ENCODE peak calls at places on chromosomes 13 and 19, in eight cellular contexts. One of them, this sample, is unnamed.

GRCh38 chr19:16074488-16075365 is 1.6 kb upstream of the TPM4 start:
- DNase-seq in BJ: no peak
- DNase-seq in lung: no peak
- DNase-seq in ovary: no peak
- DNase-seq in AG04450: no peak
- DNase-seq in hepatocyte: no peak
- DNase-seq in MM.1S: no peak
- DNase-seq in fibroblast of lung: no peak
- DNase-seq in this sample: no peak

GRCh38 chr19:31356587-31357314 is 7.5 kb upstream of the TSHZ3 start:
- DNase-seq in BJ: no peak
- DNase-seq in lung: no peak
- DNase-seq in ovary: no peak
- DNase-seq in AG04450: no peak
- DNase-seq in hepatocyte: no peak
- DNase-seq in MM.1S: no peak
- DNase-seq in fibroblast of lung: no peak
- DNase-seq in this sample: no peak

GRCh38 chr13:45206340-45206739 is 5.5 kb upstream of the KCTD4 start:
- DNase-seq in BJ: peak; percentile 87
- DNase-seq in lung: no peak
- DNase-seq in ovary: no peak
- DNase-seq in AG04450: peak; percentile 74
- DNase-seq in hepatocyte: peak; percentile 45
- DNase-seq in MM.1S: no peak
- DNase-seq in fibroblast of lung: peak; percentile 79
- DNase-seq in this sample: peak; percentile 69

GRCh38 chr13:92500192-92500591 is 726.4 kb upstream of the GPC6 start:
- DNase-seq in BJ: no peak
- DNase-seq in lung: no peak
- DNase-seq in ovary: no peak
- DNase-seq in AG04450: no peak
- DNase-seq in hepatocyte: peak; percentile 16
- DNase-seq in MM.1S: no peak
- DNase-seq in fibroblast of lung: no peak
- DNase-seq in this sample: no peak

GRCh38 chr19:37966211-37967072 is 59.4 kb downstream of the SIPA1L3 start:
- DNase-seq in BJ: no peak
- DNase-seq in lung: no peak
- DNase-seq in ovary: no peak
- DNase-seq in AG04450: no peak
- DNase-seq in hepatocyte: no peak
- DNase-seq in MM.1S: no peak
- DNase-seq in fibroblast of lung: no peak
- DNase-seq in this sample: no peak

GRCh38 chr19:51691122-51692064 is 1.7 kb upstream of the SPACA6 start:
- DNase-seq in BJ: no peak
- DNase-seq in lung: no peak
- DNase-seq in ovary: no peak
- DNase-seq in AG04450: no peak
- DNase-seq in hepatocyte: peak; percentile 35
- DNase-seq in MM.1S: no peak
- DNase-seq in fibroblast of lung: peak; percentile 75
- DNase-seq in this sample: no peak

GRCh38 chr13:44758595-44759221 is 182.6 kb upstream of the TSC22D1 start:
- DNase-seq in BJ: peak; percentile 47
- DNase-seq in lung: no peak
- DNase-seq in ovary: no peak
- DNase-seq in AG04450: peak; percentile 87
- DNase-seq in hepatocyte: peak; percentile 58
- DNase-seq in MM.1S: no peak
- DNase-seq in fibroblast of lung: peak; percentile 84
- DNase-seq in this sample: no peak

GRCh38 chr19:46718157-46718933 is 1.4 kb upstream of the PRKD2 start:
- DNase-seq in BJ: no peak
- DNase-seq in lung: no peak
- DNase-seq in ovary: no peak
- DNase-seq in AG04450: no peak
- DNase-seq in hepatocyte: peak; percentile 50
- DNase-seq in MM.1S: peak; percentile 87
- DNase-seq in fibroblast of lung: no peak
- DNase-seq in this sample: peak; percentile 81

DNA sequence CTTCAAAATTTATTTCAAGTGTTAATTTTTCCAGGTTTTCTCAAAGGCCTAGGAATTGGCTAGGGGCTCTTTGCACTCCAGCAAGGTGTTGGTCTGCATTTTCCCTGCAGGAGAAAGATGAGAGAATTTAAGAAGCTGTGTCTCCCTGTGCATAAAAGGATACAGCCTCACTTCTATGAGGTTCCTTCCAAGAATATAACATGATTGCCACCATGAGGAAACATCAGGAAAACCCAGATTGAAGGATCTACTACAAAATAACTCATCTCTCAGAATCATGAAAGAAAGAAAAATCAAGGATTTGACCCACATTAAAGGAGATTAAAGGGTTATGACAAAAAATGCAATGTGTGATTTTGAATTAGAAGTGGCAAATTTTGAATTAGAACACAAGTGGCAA is 69.9 kb downstream of the RUBCNL start:
- DNase-seq in BJ: no peak
- DNase-seq in lung: no peak
- DNase-seq in ovary: no peak
- DNase-seq in AG04450: no peak
- DNase-seq in hepatocyte: no peak
- DNase-seq in MM.1S: no peak
- DNase-seq in fibroblast of lung: peak; percentile 64
- DNase-seq in this sample: no peak
- TF ChIP-seq CTCF in BJ: no peak
- TF ChIP-seq CTCF in lung: no peak
- TF ChIP-seq CTCF in ovary: no peak
- TF ChIP-seq CTCF in AG04450: no peak
- TF ChIP-seq CTCF in hepatocyte: peak; percentile 31
- TF ChIP-seq CTCF in MM.1S: no peak
- TF ChIP-seq CTCF in fibroblast of lung: peak; percentile 26
- TF ChIP-seq CTCF in this sample: no peak

GRCh38 chr19:6587998-6588507 is 2.9 kb downstream of the CD70 start:
- DNase-seq in BJ: no peak
- DNase-seq in lung: no peak
- DNase-seq in ovary: no peak
- DNase-seq in AG04450: no peak
- DNase-seq in hepatocyte: no peak
- DNase-seq in MM.1S: no peak
- DNase-seq in fibroblast of lung: no peak
- DNase-seq in this sample: no peak
- H3K27me3 ChIP-seq in BJ: peaks cover 33% of the 10 kb centered on the region
- H3K27me3 ChIP-seq in lung: peaks cover 4% of the 10 kb centered on the region
- H3K27me3 ChIP-seq in ovary: no peaks in the 10 kb centered on the region
- H3K27me3 ChIP-seq in AG04450: peaks cover 34% of the 10 kb centered on the region
- H3K27me3 ChIP-seq in hepatocyte: peaks cover 70% of the 10 kb centered on the region
- H3K27me3 ChIP-seq in MM.1S: no peaks in the 10 kb centered on the region
- H3K27me3 ChIP-seq in fibroblast of lung: peaks cover 17% of the 10 kb centered on the region
- H3K27me3 ChIP-seq in this sample: no peaks in the 10 kb centered on the region

GRCh38 chr13:26424181-26424580 is 133.3 kb upstream of the WASF3 start:
- DNase-seq in BJ: no peak
- DNase-seq in lung: no peak
- DNase-seq in ovary: no peak
- DNase-seq in AG04450: no peak
- DNase-seq in hepatocyte: no peak
- DNase-seq in MM.1S: no peak
- DNase-seq in fibroblast of lung: no peak
- DNase-seq in this sample: no peak

GRCh38 chr13:26422036-26422435 is 135.4 kb upstream of the WASF3 start:
- DNase-seq in BJ: no peak
- DNase-seq in lung: no peak
- DNase-seq in ovary: no peak
- DNase-seq in AG04450: no peak
- DNase-seq in hepatocyte: no peak
- DNase-seq in MM.1S: no peak
- DNase-seq in fibroblast of lung: no peak
- DNase-seq in this sample: no peak

GRCh38 chr13:26425439-26426358 is 131.8 kb upstream of the WASF3 start:
- DNase-seq in BJ: no peak
- DNase-seq in lung: peak; percentile 44
- DNase-seq in ovary: no peak
- DNase-seq in AG04450: peak; percentile 37
- DNase-seq in hepatocyte: peak; percentile 25
- DNase-seq in MM.1S: no peak
- DNase-seq in fibroblast of lung: peak; percentile 8
- DNase-seq in this sample: no peak

GRCh38 chr13:26423634-26424033 is 133.8 kb upstream of the WASF3 start:
- DNase-seq in BJ: no peak
- DNase-seq in lung: no peak
- DNase-seq in ovary: no peak
- DNase-seq in AG04450: no peak
- DNase-seq in hepatocyte: peak; percentile 67
- DNase-seq in MM.1S: no peak
- DNase-seq in fibroblast of lung: peak; percentile 22
- DNase-seq in this sample: no peak

GRCh38 chr13:26420282-26420960 is 137.1 kb upstream of the WASF3 start:
- DNase-seq in BJ: no peak
- DNase-seq in lung: no peak
- DNase-seq in ovary: no peak
- DNase-seq in AG04450: no peak
- DNase-seq in hepatocyte: no peak
- DNase-seq in MM.1S: no peak
- DNase-seq in fibroblast of lung: no peak
- DNase-seq in this sample: no peak
- H3K4me3 ChIP-seq in BJ: no peak overlapping the region
- H3K4me3 ChIP-seq in lung: no peak overlapping the region
- H3K4me3 ChIP-seq in ovary: no peak overlapping the region
- H3K4me3 ChIP-seq in AG04450: no peak overlapping the region
- H3K4me3 ChIP-seq in hepatocyte: no peak overlapping the region
- H3K4me3 ChIP-seq in MM.1S: no peak overlapping the region
- H3K4me3 ChIP-seq in fibroblast of lung: no peak overlapping the region
- H3K4me3 ChIP-seq in this sample: no peak overlapping the region

DNA sequence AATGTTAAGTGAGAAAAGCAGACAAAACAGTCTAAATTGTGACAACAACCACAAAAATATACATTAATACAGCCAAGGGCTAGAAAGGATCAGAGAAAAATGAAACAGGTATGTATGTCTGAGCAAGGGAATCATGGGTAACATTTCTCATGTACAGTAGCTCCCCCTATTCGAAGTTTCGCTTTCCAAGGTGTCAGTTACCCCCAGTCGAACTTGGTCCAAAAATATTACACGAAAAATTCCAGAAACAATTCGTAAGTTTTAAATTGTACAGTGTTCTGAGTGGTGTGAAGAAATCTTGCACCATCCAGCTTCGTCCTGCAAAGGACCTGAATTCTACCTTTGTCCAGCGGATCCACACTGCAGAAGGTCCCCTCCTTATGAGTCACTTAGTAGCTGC is 1.8 kb upstream of the RNASEH2B start:
- DNase-seq in BJ: no peak
- DNase-seq in lung: no peak
- DNase-seq in ovary: no peak
- DNase-seq in AG04450: no peak
- DNase-seq in hepatocyte: no peak
- DNase-seq in MM.1S: no peak
- DNase-seq in fibroblast of lung: no peak
- DNase-seq in this sample: no peak
- TF ChIP-seq CTCF in BJ: no peak
- TF ChIP-seq CTCF in lung: no peak
- TF ChIP-seq CTCF in ovary: no peak
- TF ChIP-seq CTCF in AG04450: no peak
- TF ChIP-seq CTCF in hepatocyte: no peak
- TF ChIP-seq CTCF in MM.1S: no peak
- TF ChIP-seq CTCF in fibroblast of lung: no peak
- TF ChIP-seq CTCF in this sample: no peak

DNA sequence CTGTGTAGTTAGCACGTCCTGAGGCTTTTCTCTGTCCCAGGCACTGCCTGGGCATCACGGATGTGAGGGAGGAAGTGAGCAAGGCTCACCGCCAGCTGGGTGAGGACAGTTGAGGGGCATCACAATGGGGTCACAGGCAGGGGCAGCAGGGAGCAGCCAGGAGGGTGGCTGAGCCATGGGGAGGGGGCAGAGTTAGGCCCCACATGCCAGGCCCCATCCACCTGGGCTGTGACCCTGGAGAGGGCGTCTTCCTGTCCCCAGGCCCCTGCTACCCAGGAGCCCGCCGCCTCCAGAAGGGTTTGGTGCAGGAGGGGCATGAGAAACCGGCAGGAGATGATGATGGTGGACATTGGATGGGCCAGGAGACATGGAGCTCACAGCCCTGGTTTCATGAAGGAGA is 56.8 kb upstream of the F7 start:
- DNase-seq in BJ: no peak
- DNase-seq in lung: no peak
- DNase-seq in ovary: no peak
- DNase-seq in AG04450: no peak
- DNase-seq in hepatocyte: no peak
- DNase-seq in MM.1S: no peak
- DNase-seq in fibroblast of lung: no peak
- DNase-seq in this sample: no peak
- H3K27me3 ChIP-seq in BJ: peaks cover 33% of the 10 kb centered on the region
- H3K27me3 ChIP-seq in lung: no peaks in the 10 kb centered on the region
- H3K27me3 ChIP-seq in ovary: no peaks in the 10 kb centered on the region
- H3K27me3 ChIP-seq in AG04450: peaks cover 65% of the 10 kb centered on the region
- H3K27me3 ChIP-seq in hepatocyte: no peaks in the 10 kb centered on the region
- H3K27me3 ChIP-seq in MM.1S: peaks cover 97% of the 10 kb centered on the region
- H3K27me3 ChIP-seq in fibroblast of lung: peaks cover 38% of the 10 kb centered on the region
- H3K27me3 ChIP-seq in this sample: no peaks in the 10 kb centered on the region

DNA sequence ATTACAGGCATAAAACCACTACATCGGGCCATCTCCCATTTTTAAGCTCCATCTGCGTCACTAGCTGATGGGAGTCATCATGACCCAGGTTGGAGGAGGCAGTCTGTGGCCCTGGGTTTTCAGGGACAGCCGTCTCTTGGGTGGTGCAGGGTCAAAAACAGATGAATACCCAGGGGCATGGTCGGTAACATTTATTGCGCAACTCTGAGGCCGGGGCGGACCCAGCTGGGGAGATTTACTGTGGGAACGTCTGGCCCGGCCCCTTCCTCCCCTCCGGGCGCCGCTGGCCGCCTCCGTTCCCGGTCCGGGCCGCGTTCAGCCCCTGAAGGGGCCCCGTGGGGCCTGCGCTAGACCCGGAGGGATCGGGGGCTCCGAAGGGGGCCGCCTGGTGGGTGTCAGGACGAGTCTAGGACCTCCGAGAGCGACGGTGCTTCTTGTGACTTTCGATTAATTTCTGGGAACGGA is 1.3 kb upstream of the RGL3 start:
- DNase-seq in BJ: no peak
- DNase-seq in lung: no peak
- DNase-seq in ovary: peak; percentile 33
- DNase-seq in AG04450: no peak
- DNase-seq in hepatocyte: peak; percentile 66
- DNase-seq in MM.1S: no peak
- DNase-seq in fibroblast of lung: peak; percentile 52
- DNase-seq in this sample: no peak
- H3K4me3 ChIP-seq in BJ: peak overlapping the region; percentile 18
- H3K4me3 ChIP-seq in lung: no peak overlapping the region
- H3K4me3 ChIP-seq in ovary: peak overlapping the region; percentile 12
- H3K4me3 ChIP-seq in AG04450: peak overlapping the region; percentile 22
- H3K4me3 ChIP-seq in hepatocyte: peak overlapping the region; percentile 41
- H3K4me3 ChIP-seq in MM.1S: no peak overlapping the region
- H3K4me3 ChIP-seq in fibroblast of lung: peak overlapping the region; percentile 4
- H3K4me3 ChIP-seq in this sample: no peak overlapping the region

DNA sequence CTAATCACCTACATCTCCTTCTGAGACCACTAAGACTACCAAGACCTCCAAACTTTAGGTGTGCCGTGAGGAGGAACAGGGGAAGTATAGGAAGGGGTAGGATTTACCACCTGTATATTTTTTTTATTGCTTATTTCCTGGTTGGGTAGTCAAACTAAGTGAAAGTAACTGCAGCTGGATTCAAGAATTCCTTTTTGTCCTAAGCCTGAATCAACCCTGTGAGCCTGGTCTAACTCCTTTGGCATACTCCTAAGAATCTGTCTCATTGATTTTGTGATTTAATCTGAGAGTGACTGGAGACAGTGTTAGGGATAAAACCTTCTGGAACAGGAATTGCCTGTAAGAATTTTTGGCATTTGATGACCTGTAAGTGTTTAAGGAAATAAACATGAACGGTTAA is 523.5 kb upstream of the MIR17HG start:
- DNase-seq in BJ: no peak
- DNase-seq in lung: no peak
- DNase-seq in ovary: no peak
- DNase-seq in AG04450: no peak
- DNase-seq in hepatocyte: no peak
- DNase-seq in MM.1S: no peak
- DNase-seq in fibroblast of lung: no peak
- DNase-seq in this sample: no peak
- TF ChIP-seq CTCF in BJ: no peak
- TF ChIP-seq CTCF in lung: no peak
- TF ChIP-seq CTCF in ovary: no peak
- TF ChIP-seq CTCF in AG04450: no peak
- TF ChIP-seq CTCF in hepatocyte: no peak
- TF ChIP-seq CTCF in MM.1S: no peak
- TF ChIP-seq CTCF in fibroblast of lung: no peak
- TF ChIP-seq CTCF in this sample: no peak

This sample was measured in GM06990.